ENCODE peak calls at places on chromosomes 13 and 19, in five cellular contexts. One of them, this sample, is unnamed.

GRCh38 chr19:1529430-1529816 is 5.5 kb downstream of the PLK5 start:
- DNase-seq in neuronal stem cell: no peak
- DNase-seq in activated CD4-positive, alpha-beta T cell treated with anti-CD3 and anti-CD28 coated beads for 1 hour: no peak
- DNase-seq in stimulated activated CD4-positive, alpha-beta T cell treated with anti-CD3 and anti-CD28 coated beads, Interleukin-2, amount 100 ng/mL, for 4 hours: no peak
- DNase-seq in caudate nucleus: no peak
- DNase-seq in this sample: no peak

GRCh38 chr13:109795021-109795420 is 8.6 kb upstream of the IRS2 start:
- DNase-seq in stimulated activated CD4-positive, alpha-beta T cell treated with anti-CD3 and anti-CD28 coated beads, Interleukin-2, amount 100 ng/mL, for 4 hours: no peak
- DNase-seq in neuronal stem cell: no peak
- DNase-seq in caudate nucleus: no peak
- DNase-seq in activated CD4-positive, alpha-beta T cell treated with anti-CD3 and anti-CD28 coated beads for 1 hour: no peak
- DNase-seq in this sample: no peak

GRCh38 chr13:36282818-36283432 is 14.7 kb downstream of the CCDC169 start:
- DNase-seq in caudate nucleus: no peak
- DNase-seq in neuronal stem cell: peak
- DNase-seq in activated CD4-positive, alpha-beta T cell treated with anti-CD3 and anti-CD28 coated beads for 1 hour: no peak
- DNase-seq in stimulated activated CD4-positive, alpha-beta T cell treated with anti-CD3 and anti-CD28 coated beads, Interleukin-2, amount 100 ng/mL, for 4 hours: no peak
- DNase-seq in this sample: no peak

GRCh38 chr19:28009696-28010095 is 1203.3 kb downstream of the UQCRFS1 start:
- DNase-seq in caudate nucleus: no peak
- DNase-seq in neuronal stem cell: no peak
- DNase-seq in stimulated activated CD4-positive, alpha-beta T cell treated with anti-CD3 and anti-CD28 coated beads, Interleukin-2, amount 100 ng/mL, for 4 hours: no peak
- DNase-seq in activated CD4-positive, alpha-beta T cell treated with anti-CD3 and anti-CD28 coated beads for 1 hour: no peak
- DNase-seq in this sample: no peak

GRCh38 chr13:25923217-25924085 is 128.4 kb downstream of the SHISA2 start:
- DNase-seq in activated CD4-positive, alpha-beta T cell treated with anti-CD3 and anti-CD28 coated beads for 1 hour: no peak
- DNase-seq in stimulated activated CD4-positive, alpha-beta T cell treated with anti-CD3 and anti-CD28 coated beads, Interleukin-2, amount 100 ng/mL, for 4 hours: no peak
- DNase-seq in neuronal stem cell: no peak
- DNase-seq in caudate nucleus: no peak
- DNase-seq in this sample: no peak

GRCh38 chr13:66665991-66666390 is 564.1 kb downstream of the PCDH9 start:
- DNase-seq in neuronal stem cell: peak
- DNase-seq in stimulated activated CD4-positive, alpha-beta T cell treated with anti-CD3 and anti-CD28 coated beads, Interleukin-2, amount 100 ng/mL, for 4 hours: no peak
- DNase-seq in activated CD4-positive, alpha-beta T cell treated with anti-CD3 and anti-CD28 coated beads for 1 hour: no peak
- DNase-seq in caudate nucleus: peak
- DNase-seq in this sample: peak

GRCh38 chr13:78603240-78603947 is at the start of gene POU4F1:
- DNase-seq in stimulated activated CD4-positive, alpha-beta T cell treated with anti-CD3 and anti-CD28 coated beads, Interleukin-2, amount 100 ng/mL, for 4 hours: peak
- DNase-seq in activated CD4-positive, alpha-beta T cell treated with anti-CD3 and anti-CD28 coated beads for 1 hour: no peak
- DNase-seq in neuronal stem cell: peak
- DNase-seq in caudate nucleus: no peak
- DNase-seq in this sample: peak

GRCh38 chr13:25111557-25111956 is 15.6 kb downstream of the PABPC3 start:
- DNase-seq in activated CD4-positive, alpha-beta T cell treated with anti-CD3 and anti-CD28 coated beads for 1 hour: no peak
- DNase-seq in caudate nucleus: no peak
- DNase-seq in neuronal stem cell: no peak
- DNase-seq in stimulated activated CD4-positive, alpha-beta T cell treated with anti-CD3 and anti-CD28 coated beads, Interleukin-2, amount 100 ng/mL, for 4 hours: no peak
- DNase-seq in this sample: no peak

GRCh38 chr19:32363175-32363574 is 17.8 kb downstream of the ZNF507 start:
- DNase-seq in neuronal stem cell: no peak
- DNase-seq in caudate nucleus: no peak
- DNase-seq in activated CD4-positive, alpha-beta T cell treated with anti-CD3 and anti-CD28 coated beads for 1 hour: no peak
- DNase-seq in stimulated activated CD4-positive, alpha-beta T cell treated with anti-CD3 and anti-CD28 coated beads, Interleukin-2, amount 100 ng/mL, for 4 hours: no peak
- DNase-seq in this sample: no peak

GRCh38 chr13:110001622-110002275 is 215.4 kb upstream of the IRS2 start:
- DNase-seq in caudate nucleus: no peak
- DNase-seq in neuronal stem cell: no peak
- DNase-seq in stimulated activated CD4-positive, alpha-beta T cell treated with anti-CD3 and anti-CD28 coated beads, Interleukin-2, amount 100 ng/mL, for 4 hours: no peak
- DNase-seq in activated CD4-positive, alpha-beta T cell treated with anti-CD3 and anti-CD28 coated beads for 1 hour: no peak
- DNase-seq in this sample: no peak

GRCh38 chr19:1049106-1049505 is 9.2 kb downstream of the ABCA7 start:
- DNase-seq in stimulated activated CD4-positive, alpha-beta T cell treated with anti-CD3 and anti-CD28 coated beads, Interleukin-2, amount 100 ng/mL, for 4 hours: no peak
- DNase-seq in neuronal stem cell: no peak
- DNase-seq in caudate nucleus: no peak
- DNase-seq in activated CD4-positive, alpha-beta T cell treated with anti-CD3 and anti-CD28 coated beads for 1 hour: no peak
- DNase-seq in this sample: no peak

GRCh38 chr13:53298426-53298825 is 269.8 kb downstream of the OLFM4 start:
- DNase-seq in stimulated activated CD4-positive, alpha-beta T cell treated with anti-CD3 and anti-CD28 coated beads, Interleukin-2, amount 100 ng/mL, for 4 hours: no peak
- DNase-seq in caudate nucleus: no peak
- DNase-seq in activated CD4-positive, alpha-beta T cell treated with anti-CD3 and anti-CD28 coated beads for 1 hour: no peak
- DNase-seq in neuronal stem cell: no peak
- DNase-seq in this sample: no peak